ENCODE peak calls at places on chromosomes 5 and 9, in four cellular contexts. S, G, I and L are unnamed samples. For H3K27me3, the result is how much of the 10 kb centered on the place peaks cover.

GRCh38 chr5:37786855-37787254 is 53.0 kb downstream of the GDNF start:
- DNase-seq in I (no peak), S (no peak), G (no peak), L (no peak)

GRCh38 chr9:85898288-85898802 is 42.6 kb upstream of the NAA35 start:
- DNase-seq in S (no peak), I (no peak), G (no peak), L (no peak)

GRCh38 chr9:136741885-136742568 is 713 bp downstream of the LCN10 start:
- DNase-seq in G (no peak), S (no peak), I (no peak), L (no peak)

GRCh38 chr5:112795944-112796678 is 58.4 kb downstream of the APC start:
- DNase-seq in G (no peak), I (no peak), S (no peak), L (no peak)

GRCh38 chr9:136791466-136792276 is 527 bp downstream of the TMEM141 start:
- DNase-seq in I (no peak), G (peak), S (peak), L (peak)

GRCh38 chr9:36870960-36871359 is 163.1 kb downstream of the PAX5 start:
- DNase-seq in S (no peak), I (no peak), G (no peak), L (no peak)

GRCh38 chr5:40227366-40227765 is 452.3 kb upstream of the PTGER4 start:
- DNase-seq in G (no peak), I (no peak), S (no peak), L (no peak)

GRCh38 chr9:85511746-85512145 is 230.0 kb downstream of the AGTPBP1 start:
- DNase-seq in G (no peak), I (no peak), S (no peak), L (no peak)

GRCh38 chr5:152170350-152170749 is 234.7 kb downstream of the NMUR2 start:
- DNase-seq in G (no peak), S (no peak), I (no peak), L (no peak)

GRCh38 chr5:30926181-30926580 is 267.3 kb upstream of the CDH6 start:
- DNase-seq in I (no peak), S (no peak), G (no peak), L (no peak)

GRCh38 chr5:6111131-6111530 is 267.2 kb downstream of the MED10 start:
- DNase-seq in G (no peak), I (no peak), S (no peak), L (no peak)
- H3K27me3 ChIP-seq in G (under half), I (under half), S (under half), L (under half)

DNA sequence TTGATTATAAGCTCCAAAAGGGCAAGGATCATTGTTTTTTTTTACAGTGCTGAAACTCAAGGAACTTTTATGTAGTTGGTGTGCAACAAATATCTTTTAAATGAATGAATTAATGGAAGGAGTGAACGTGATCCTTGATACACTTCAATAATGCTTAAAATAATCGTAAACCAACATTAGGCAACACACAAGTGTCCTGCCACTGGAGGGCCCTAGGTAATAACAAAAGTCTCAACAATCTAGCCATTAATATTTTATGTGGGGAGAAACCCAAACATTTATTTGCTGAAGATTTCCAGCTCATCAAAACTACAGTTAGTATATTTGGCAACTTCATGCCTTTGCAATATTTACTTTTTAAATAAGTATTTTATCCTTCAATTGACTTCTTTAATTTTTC is 309.0 kb upstream of the FBXL7 start:
- DNase-seq in I (no peak), S (no peak), G (no peak), L (no peak)
- TF ChIP-seq CTCF in I (peak), S (no peak), G (no peak), L (no peak)

GRCh38 chr9:94923333-94924089 is 197.0 kb downstream of the AOPEP start:
- DNase-seq in S (no peak), I (no peak), G (no peak), L (no peak)
- H3K4me3 ChIP-seq in S (no peak), I (no peak), G (no peak), L (no peak)

DNA sequence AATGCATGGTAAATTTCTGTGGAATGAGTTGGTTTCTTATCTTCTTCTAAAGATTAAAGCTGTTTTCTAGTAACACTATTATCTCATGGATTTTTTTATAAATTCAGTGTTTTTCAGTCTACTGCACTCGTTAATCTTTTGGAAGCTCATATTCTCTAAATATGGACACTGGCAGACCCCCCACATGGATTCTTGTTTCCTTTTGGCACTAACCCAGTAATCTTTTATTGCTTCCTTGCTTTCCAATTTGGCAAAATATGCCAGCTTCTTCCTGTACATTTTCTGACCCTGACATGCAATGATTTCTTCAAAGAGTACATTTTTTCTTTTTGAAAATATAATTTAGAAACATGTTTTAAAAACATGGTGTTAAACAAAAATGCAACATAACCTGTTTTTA is 474.2 kb upstream of the FTMT start:
- DNase-seq in G (no peak), S (no peak), I (no peak), L (no peak)
- H3K27me3 ChIP-seq in G (under half), S (under half), I (under half), L (under half)

GRCh38 chr9:116953271-116953670 is 266.2 kb downstream of the TRIM32 start:
- DNase-seq in G (no peak), S (no peak), I (no peak), L (no peak)
- TF ChIP-seq CTCF in G (no peak), S (no peak), I (no peak), L (no peak)

GRCh38 chr9:125411171-125411756 is 149.6 kb downstream of the GAPVD1 start:
- DNase-seq in G (no peak), S (no peak), I (no peak), L (no peak)
- H3K4me3 ChIP-seq in G (no peak), S (peak), I (no peak), L (no peak)

DNA sequence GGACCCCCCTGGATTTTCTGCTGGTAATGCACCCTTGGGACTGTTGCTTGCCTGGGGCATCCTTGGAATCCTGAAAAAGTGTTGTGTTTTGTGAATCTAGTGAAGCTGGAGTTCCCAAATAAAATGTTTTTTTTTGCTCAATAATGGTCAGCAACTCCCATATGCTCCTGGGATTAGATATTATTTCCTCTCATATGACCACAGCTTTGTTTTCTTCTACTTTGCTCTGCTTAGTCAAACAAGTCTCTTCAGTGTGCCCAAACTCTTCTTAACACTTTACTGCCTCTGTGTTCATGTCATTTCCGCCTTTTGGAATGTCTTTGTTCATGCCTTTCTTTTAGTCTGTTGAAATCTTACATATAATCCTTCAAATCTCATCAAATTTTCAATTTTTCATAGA is 278.5 kb downstream of the TMEM38B start:
- DNase-seq in I (no peak), G (no peak), S (no peak), L (no peak)
- H3K27me3 ChIP-seq in I (under half), G (under half), S (under half), L (under half)

DNA sequence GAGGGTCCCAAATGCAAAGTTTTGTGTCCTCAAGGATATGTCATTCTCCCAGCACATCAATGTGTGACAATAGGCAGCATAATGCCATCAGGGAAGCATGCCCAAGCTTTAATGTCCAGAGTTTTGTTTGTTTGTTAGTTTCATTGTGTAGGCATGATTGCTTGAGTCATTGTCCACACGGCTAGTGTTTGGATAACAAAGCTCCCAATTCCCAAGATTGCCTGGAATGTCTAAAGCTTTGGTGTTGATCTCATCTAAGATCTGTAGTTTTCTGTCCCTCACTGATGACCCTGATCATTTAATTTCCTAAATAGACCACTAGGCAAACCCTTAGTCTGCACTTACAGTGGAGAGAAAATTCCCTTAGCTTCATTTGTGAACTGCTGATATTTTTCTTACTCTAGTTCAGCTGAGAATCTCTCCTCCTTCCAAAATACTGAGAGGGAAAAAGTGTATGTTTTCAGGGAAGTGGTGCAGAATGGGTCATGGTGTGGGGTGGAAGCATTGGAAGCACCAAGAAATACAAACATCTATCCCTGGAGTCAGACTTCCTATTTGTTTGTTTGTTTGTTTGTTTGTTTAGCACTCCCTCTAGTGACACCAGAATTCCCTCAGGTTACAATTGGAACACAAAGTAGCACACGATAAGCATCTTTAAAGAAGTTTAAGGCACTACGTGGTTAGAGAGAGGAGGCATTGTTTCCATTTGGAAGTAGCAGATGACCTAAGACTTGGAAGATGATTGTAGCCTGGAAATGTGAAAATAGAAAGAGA is 127.1 kb downstream of the PRDM6 start:
- DNase-seq in S (no peak), I (no peak), G (no peak), L (no peak)
- TF ChIP-seq CTCF in S (no peak), I (no peak), G (no peak), L (no peak)

DNA sequence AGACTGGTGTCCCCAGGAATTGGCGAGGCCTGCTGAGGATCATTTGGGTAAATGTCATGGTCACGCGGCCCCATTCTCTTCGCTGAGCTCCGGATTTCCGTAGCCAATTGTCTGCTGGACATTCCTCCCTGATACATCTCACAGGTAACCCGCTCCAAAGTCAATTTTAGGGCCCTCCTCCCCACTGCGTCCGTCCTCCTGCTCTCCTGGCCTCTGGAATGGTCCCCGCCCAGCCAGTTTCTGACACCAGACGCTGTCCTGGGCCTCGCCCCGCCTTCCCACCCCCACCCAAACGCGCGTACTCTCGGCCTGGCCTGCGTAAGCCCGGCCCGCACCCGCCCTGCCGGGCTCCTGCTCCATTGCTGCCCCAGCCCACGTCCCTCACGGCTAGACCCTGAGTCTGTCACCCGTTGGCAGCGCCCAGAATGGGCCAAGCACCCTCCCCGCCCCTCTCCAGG is 202.0 kb downstream of the AUH start:
- DNase-seq in S (peak), I (peak), G (peak), L (no peak)
- H3K4me3 ChIP-seq in S (peak), I (peak), G (no peak), L (no peak)